ENCODE peak calls at places on chromosome 1, in nine cellular contexts. W is uterus; Q is CD8-positive, alpha-beta T cell; G is lower lobe of right lung; V is astrocyte of the cerebellum; X is heart left ventricle; H is cardiac muscle cell; I is bronchial epithelial cell; R is A549. M is an unnamed sample.

GRCh38 chr1:11981378-11982009 is 1.2 kb downstream of the MFN2 start:
- DNase-seq in W (no peak), Q (no peak), G (no peak), V (no peak), X (no peak), H (no peak), I (peak; percentile 99), R (no peak), M (no peak)

GRCh38 chr1:2946999-2947650 is 74.1 kb upstream of the ACTRT2 start:
- DNase-seq in W (no peak), Q (no peak), G (peak; percentile 38), V (no peak), X (peak; percentile 17), H (no peak), I (no peak), R (no peak), M (peak; percentile 23)

GRCh38 chr1:177410179-177410766 is 239.5 kb downstream of the BRINP2 start:
- DNase-seq in W (no peak), Q (no peak), G (no peak), V (no peak), X (no peak), H (no peak), I (no peak), R (no peak), M (no peak)

GRCh38 chr1:246131095-246131494 is 376.0 kb downstream of the SMYD3 start:
- DNase-seq in W (no peak), Q (no peak), G (no peak), V (no peak), X (no peak), H (no peak), I (no peak), R (no peak), M (no peak)

GRCh38 chr1:45730075-45730779 is 20.2 kb downstream of the IPP start:
- DNase-seq in W (no peak), Q (no peak), G (peak; percentile 63), V (no peak), X (no peak), H (no peak), I (peak; percentile 88), R (no peak), M (peak; percentile 91)

GRCh38 chr1:60949154-60949825 is 133.1 kb upstream of the NFIA start:
- DNase-seq in W (no peak), Q (no peak), G (no peak), V (no peak), X (no peak), H (no peak), I (no peak), R (no peak), M (no peak)

GRCh38 chr1:3068400-3069361 is at the start of gene PRDM16:
- DNase-seq in W (peak; percentile 22), Q (no peak), G (peak; percentile 60), V (peak; percentile 15), X (peak; percentile 73), H (peak; percentile 84), I (peak; percentile 73), R (peak; percentile 63), M (no peak)

GRCh38 chr1:64000021-64000420 is 203.4 kb upstream of the UBE2U start:
- DNase-seq in W (no peak), Q (no peak), G (no peak), V (peak; percentile 59), X (no peak), H (no peak), I (peak; percentile 67), R (peak; percentile 15), M (no peak)

GRCh38 chr1:77424236-77424635 is 142.4 kb downstream of the AK5 start:
- DNase-seq in W (no peak), Q (no peak), G (no peak), V (no peak), X (no peak), H (no peak), I (peak; percentile 58), R (no peak), M (no peak)

GRCh38 chr1:76868154-76868882 is 1.0 kb downstream of the ST6GALNAC5 start:
- DNase-seq in W (no peak), Q (no peak), G (peak; percentile 47), V (no peak), X (peak; percentile 29), H (peak; percentile 69), I (no peak), R (peak; percentile 14), M (no peak)

GRCh38 chr1:24120965-24121364 is 9.0 kb upstream of the MYOM3 start:
- DNase-seq in W (no peak), Q (no peak), G (no peak), V (no peak), X (no peak), H (no peak), I (no peak), R (no peak), M (no peak)

GRCh38 chr1:235009561-235010306 is 118.9 kb downstream of the TOMM20 start:
- DNase-seq in W (no peak), Q (no peak), G (no peak), V (no peak), X (no peak), H (no peak), I (no peak), R (no peak), M (no peak)

GRCh38 chr1:22503721-22504410 is 52.2 kb downstream of the ZBTB40 start:
- DNase-seq in W (no peak), Q (no peak), G (no peak), V (no peak), X (no peak), H (no peak), I (no peak), R (no peak), M (no peak)

DNA sequence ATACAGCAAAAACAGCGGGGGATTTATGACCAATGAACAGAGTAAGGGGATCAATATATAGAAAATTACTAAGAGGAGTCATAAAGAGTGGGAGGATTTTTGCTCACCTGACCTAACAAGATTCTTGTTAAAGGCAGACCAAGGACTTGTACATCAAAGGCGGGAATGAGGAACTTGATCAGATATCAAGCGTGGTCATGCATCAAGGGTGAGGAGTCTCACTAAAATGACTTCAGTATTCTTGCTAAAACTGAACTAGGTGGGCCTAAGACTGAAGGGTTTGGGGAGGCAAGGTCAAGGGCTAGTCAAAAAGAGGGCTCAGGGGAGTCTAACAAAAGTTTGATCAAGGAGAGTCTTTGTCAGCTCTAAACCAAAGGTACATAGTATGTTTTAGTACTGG is 2.1 kb downstream of the MOV10 start:
- DNase-seq in W (no peak), Q (no peak), G (no peak), V (no peak), X (no peak), H (no peak), I (no peak), R (no peak), M (no peak)
- H3K4me3 ChIP-seq in W (no peak overlapping the region), Q (no peak overlapping the region), G (no peak overlapping the region), V (no peak overlapping the region), X (no peak overlapping the region), H (no peak overlapping the region), I (no peak overlapping the region), R (no peak overlapping the region), M (no peak overlapping the region)

DNA sequence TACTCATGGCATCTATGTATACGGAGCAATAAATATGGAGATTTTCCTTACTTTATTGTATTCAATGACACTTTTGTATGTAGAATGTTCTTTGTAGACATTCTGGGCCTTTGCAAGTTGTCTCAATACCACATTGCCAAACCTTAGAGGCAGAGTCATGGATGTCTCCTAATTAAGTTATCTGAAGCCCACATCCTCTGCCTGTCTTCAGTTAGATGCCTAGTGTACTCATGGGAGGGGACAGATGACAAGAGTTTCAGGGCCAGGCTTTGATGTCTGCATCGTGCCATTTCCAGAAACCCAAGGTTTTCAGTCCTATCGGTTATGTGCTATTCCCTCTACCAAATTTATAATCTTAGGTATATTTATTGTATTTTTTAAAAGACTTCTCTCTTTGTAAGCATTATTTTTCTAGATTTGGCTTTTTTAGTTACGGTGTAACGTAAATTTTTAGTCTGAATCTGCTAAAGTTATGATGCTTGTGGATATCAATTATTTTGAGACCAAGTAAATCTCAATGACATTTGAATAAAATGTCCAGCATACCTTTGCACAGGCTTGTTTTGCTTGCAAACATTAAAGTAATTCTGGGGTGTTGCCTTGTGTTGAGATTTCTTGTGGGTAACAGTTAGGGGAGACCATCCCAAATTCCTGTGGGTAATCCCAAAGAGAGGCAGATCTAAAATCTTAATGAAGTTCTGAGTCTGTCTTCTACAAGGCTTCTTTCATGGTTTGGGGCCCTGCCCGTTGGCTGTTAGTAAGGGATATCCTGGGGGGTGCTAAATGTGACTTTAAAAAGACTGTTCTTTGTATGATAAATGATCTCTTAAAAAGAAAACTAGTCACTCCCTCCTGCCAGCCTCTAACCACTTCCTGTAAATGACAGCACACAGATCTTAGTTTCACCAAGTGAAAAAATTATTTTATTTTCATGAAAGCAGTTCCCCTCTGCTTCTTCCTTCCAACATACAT is 8.0 kb upstream of the MACF1 start:
- DNase-seq in W (no peak), Q (peak; percentile 81), G (no peak), V (peak; percentile 82), X (no peak), H (no peak), I (peak; percentile 43), R (no peak), M (no peak)
- H3K4me3 ChIP-seq in W (no peak overlapping the region), Q (peak overlapping the region; percentile 9), G (no peak overlapping the region), V (no peak overlapping the region), X (no peak overlapping the region), H (no peak overlapping the region), I (no peak overlapping the region), R (no peak overlapping the region), M (no peak overlapping the region)

GRCh38 chr1:6870571-6870970 is 85.3 kb downstream of the CAMTA1 start:
- DNase-seq in W (no peak), Q (no peak), G (no peak), V (no peak), X (no peak), H (no peak), I (no peak), R (no peak), M (no peak)
- H3K4me3 ChIP-seq in W (no peak overlapping the region), Q (no peak overlapping the region), G (no peak overlapping the region), V (no peak overlapping the region), X (no peak overlapping the region), H (no peak overlapping the region), I (no peak overlapping the region), R (no peak overlapping the region), M (no peak overlapping the region)

DNA sequence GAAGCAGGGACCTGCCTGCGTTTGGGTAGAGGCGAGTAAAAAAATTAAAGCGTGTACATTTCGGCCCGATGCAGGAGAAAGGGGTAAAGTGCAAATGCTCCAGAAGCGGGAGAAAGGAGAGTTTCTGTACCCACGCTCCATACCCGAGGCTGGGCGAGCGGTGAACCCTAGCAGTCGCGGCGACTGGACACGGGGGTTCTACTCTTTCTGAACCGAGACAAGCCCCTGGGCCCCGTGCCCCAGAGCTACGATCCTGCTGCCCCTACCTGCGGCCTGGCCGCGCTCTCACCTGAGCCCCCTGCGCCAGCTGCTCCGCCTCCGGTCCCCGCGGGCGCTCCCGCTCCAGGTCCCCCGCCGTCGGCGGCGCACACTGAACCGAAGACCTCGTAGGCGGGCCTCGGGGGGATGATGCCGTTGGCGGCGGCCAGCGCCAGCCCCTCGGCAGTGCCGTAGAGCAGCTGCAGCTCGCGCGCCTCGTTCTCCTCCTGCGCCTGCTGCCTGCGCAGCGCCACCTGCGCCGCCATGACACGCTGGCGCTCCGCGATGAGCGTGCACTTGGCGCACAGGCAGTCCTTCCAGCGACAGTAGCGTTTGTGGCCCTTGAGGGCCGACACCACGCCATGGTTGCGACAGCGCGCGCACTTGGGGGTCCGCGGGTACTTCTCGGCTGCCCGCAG is 2.4 kb downstream of the DMRTA2 start:
- DNase-seq in W (no peak), Q (no peak), G (no peak), V (no peak), X (no peak), H (peak; percentile 48), I (no peak), R (no peak), M (no peak)
- H3K4me3 ChIP-seq in W (no peak overlapping the region), Q (no peak overlapping the region), G (no peak overlapping the region), V (no peak overlapping the region), X (no peak overlapping the region), H (peak overlapping the region; percentile 2), I (no peak overlapping the region), R (no peak overlapping the region), M (no peak overlapping the region)

M was measured in LNCaP clone FGC.